ENCODE peak calls at places on chromosome 6, in four cellular contexts. S, M, Y and V are unnamed samples.

GRCh38 chr6:154058963-154059680 is 20.1 kb downstream of the OPRM1 start:
- DNase-seq in Y (no peak), M (no peak), S (no peak), V (peak)

GRCh38 chr6:45420083-45420908 is 42.6 kb upstream of the SUPT3H start:
- DNase-seq in Y (no peak), S (no peak), M (no peak), V (peak)

GRCh38 chr6:16482702-16483314 is 244.4 kb downstream of the GMPR start:
- DNase-seq in M (no peak), S (no peak), Y (no peak), V (no peak)

GRCh38 chr6:158208226-158208807 is 40.2 kb downstream of the GTF2H5 start:
- DNase-seq in S (no peak), Y (no peak), M (no peak), V (no peak)

GRCh38 chr6:13593720-13594119 is 19.3 kb downstream of the SIRT5 start:
- DNase-seq in Y (no peak), M (no peak), S (no peak), V (no peak)

GRCh38 chr6:13302751-13303667 is 25.3 kb downstream of the TBC1D7 start:
- DNase-seq in Y (peak), M (peak), S (peak), V (no peak)

GRCh38 chr6:50929323-50929722 is 110.7 kb downstream of the TFAP2B start:
- DNase-seq in Y (no peak), M (no peak), S (no peak), V (peak)

GRCh38 chr6:13794184-13794583 is 20.2 kb downstream of the MCUR1 start:
- DNase-seq in M (no peak), Y (peak), S (no peak), V (no peak)

GRCh38 chr6:52993461-52993860 is 1.6 kb downstream of the GSTA4 start:
- DNase-seq in Y (no peak), M (no peak), S (no peak), V (no peak)

GRCh38 chr6:138184230-138184629 is 22.5 kb downstream of the ARFGEF3 start:
- DNase-seq in Y (no peak), M (no peak), S (no peak), V (no peak)

GRCh38 chr6:14727494-14728395 is 518.1 kb upstream of the JARID2 start:
- DNase-seq in S (no peak), Y (no peak), M (no peak), V (no peak)

GRCh38 chr6:89023591-89024441 is 56.7 kb upstream of the PNRC1 start:
- DNase-seq in Y (no peak), S (no peak), M (no peak), V (no peak)

GRCh38 chr6:100379386-100379785 is 85.3 kb downstream of the SIM1 start:
- DNase-seq in S (no peak), M (no peak), Y (no peak), V (no peak)

GRCh38 chr6:112235956-112236355 is 18.4 kb downstream of the LAMA4 start:
- DNase-seq in M (no peak), Y (no peak), S (no peak), V (no peak)

GRCh38 chr6:117602899-117603588 is 733 bp upstream of the GOPC start:
- DNase-seq in M (no peak), S (no peak), Y (no peak), V (peak)
- TF ChIP-seq REST in M (no peak), S (no peak), Y (no peak), V (no peak)

GRCh38 chr6:167826230-167827061 is at the start of gene AFDN:
- DNase-seq in Y (no peak), S (no peak), M (peak), V (peak)
- H2AFZ ChIP-seq in Y (peak), S (peak), M (peak), V (peak)

GRCh38 chr6:33813246-33813904 is 9.6 kb upstream of the MLN start:
- DNase-seq in Y (no peak), M (no peak), S (no peak), V (no peak)
- TF ChIP-seq REST in Y (no peak), M (no peak), S (no peak), V (peak)

GRCh38 chr6:146891615-146892265 is 293.0 kb downstream of the ADGB start:
- DNase-seq in Y (no peak), S (no peak), M (no peak), V (no peak)
- H2AFZ ChIP-seq in Y (no peak), S (no peak), M (peak), V (no peak)

GRCh38 chr6:131946992-131947955 is 3.9 kb downstream of the CCN2 start:
- DNase-seq in Y (no peak), S (no peak), M (no peak), V (no peak)
- TF ChIP-seq REST in Y (no peak), S (no peak), M (no peak), V (no peak)

DNA sequence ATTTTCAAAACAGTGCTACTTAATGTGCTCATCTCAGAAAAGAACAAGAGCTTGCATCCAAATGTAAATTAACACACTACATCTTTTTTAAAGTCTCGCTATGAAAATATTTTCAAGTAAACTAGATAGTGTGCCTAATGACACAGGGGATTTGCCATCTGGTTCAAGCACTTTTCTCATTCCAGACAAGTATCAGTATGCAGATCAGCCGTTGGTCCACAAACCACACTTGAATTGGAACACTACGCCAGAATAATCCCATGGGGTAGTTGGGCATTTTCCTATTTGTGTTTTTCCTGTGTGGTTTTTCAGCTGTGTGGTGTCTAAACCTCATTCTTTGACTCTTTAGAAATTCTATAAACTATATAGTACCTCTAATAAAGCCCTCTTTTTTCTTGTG is 256.2 kb downstream of the EPHA7 start:
- DNase-seq in M (no peak), Y (no peak), S (no peak), V (no peak)
- H2AFZ ChIP-seq in M (no peak), Y (no peak), S (no peak), V (no peak)

GRCh38 chr6:85452441-85452881 is 2.6 kb downstream of the NT5E start:
- DNase-seq in Y (no peak), M (no peak), S (no peak), V (no peak)

GRCh38 chr6:85451586-85452306 is 1.9 kb downstream of the NT5E start:
- DNase-seq in M (no peak), S (no peak), Y (no peak), V (no peak)

GRCh38 chr6:85453052-85453451 is 3.2 kb downstream of the NT5E start:
- DNase-seq in M (no peak), Y (no peak), S (no peak), V (no peak)

GRCh38 chr6:85455627-85456026 is 5.7 kb downstream of the NT5E start:
- DNase-seq in Y (no peak), S (no peak), M (no peak), V (no peak)

GRCh38 chr6:85453490-85453889 is 3.6 kb downstream of the NT5E start:
- DNase-seq in S (no peak), M (no peak), Y (no peak), V (no peak)
- TF ChIP-seq REST in S (no peak), M (no peak), Y (no peak), V (no peak)